ENCODE peak calls at places on chromosomes 4 and X, in four cellular contexts. Q is H9, V is H1, B is IMR-90. G is an unnamed sample.

GRCh38 chr4:688695-689497 is at the start of gene SLC49A3:
- DNase-seq in Q (peak), V (no peak), B (no peak), G (peak)

GRCh38 chrX:110795645-110796510 is at the start of gene CHRDL1:
- DNase-seq in Q (peak), V (no peak), B (no peak), G (peak)

GRCh38 chrX:87941841-87942240 is 424.2 kb downstream of the KLHL4 start:
- DNase-seq in Q (no peak), V (no peak), B (no peak), G (no peak)

GRCh38 chr4:133152801-133153526 is 3.9 kb downstream of the PCDH10 start:
- DNase-seq in Q (peak), V (no peak), B (no peak), G (peak)

GRCh38 chrX:28177202-28177601 is 196.0 kb upstream of the DCAF8L1 start:
- DNase-seq in Q (peak), V (no peak), B (no peak), G (peak)

GRCh38 chr4:61853041-61853440 is 652.9 kb downstream of the ADGRL3 start:
- DNase-seq in Q (peak), V (peak), B (no peak), G (peak)

GRCh38 chr4:72110886-72111285 is 79.1 kb downstream of the NPFFR2 start:
- DNase-seq in Q (no peak), V (no peak), B (no peak), G (no peak)

GRCh38 chrX:38804481-38805293 is 3.4 kb downstream of the MID1IP1 start:
- DNase-seq in Q (no peak), V (no peak), B (no peak), G (peak)

GRCh38 chr4:177573487-177573886 is 131.2 kb upstream of the AGA start:
- DNase-seq in Q (no peak), V (no peak), B (peak), G (peak)

GRCh38 chr4:152633118-152633517 is 46.7 kb downstream of the TMEM154 start:
- DNase-seq in Q (peak), V (no peak), B (no peak), G (peak)

GRCh38 chr4:155973639-155974475 is 20.2 kb upstream of the CTSO start:
- DNase-seq in Q (no peak), V (no peak), B (peak), G (peak)

GRCh38 chrX:153592966-153593688 is 5.8 kb downstream of the CCNQ start:
- DNase-seq in Q (no peak), V (no peak), B (no peak), G (no peak)

GRCh38 chr4:105601406-105601805 is 49.0 kb downstream of the ARHGEF38 start:
- DNase-seq in Q (no peak), V (no peak), B (no peak), G (no peak)

GRCh38 chr4:140308366-140309123 is 64.9 kb upstream of the SCOC start:
- DNase-seq in Q (no peak), V (no peak), B (peak), G (no peak)

GRCh38 chr4:152990471-152991131 is 54.5 kb downstream of the FHDC1 start:
- DNase-seq in Q (no peak), V (no peak), B (no peak), G (no peak)

GRCh38 chr4:107896158-107896645 is 35.1 kb upstream of the CYP2U1 start:
- DNase-seq in Q (no peak), V (no peak), B (peak), G (no peak)

GRCh38 chr4:8765084-8765483 is 106.6 kb downstream of the HMX1 start:
- DNase-seq in Q (no peak), V (no peak), B (no peak), G (no peak)

GRCh38 chr4:176814770-176815169 is 22.0 kb upstream of the VEGFC start:
- DNase-seq in Q (no peak), V (no peak), B (peak), G (no peak)

GRCh38 chr4:163651761-163652160 is 157.3 kb downstream of the TMA16 start:
- DNase-seq in Q (no peak), V (no peak), B (no peak), G (no peak)

GRCh38 chr4:164613761-164614277 is 140.1 kb upstream of the SMIM31 start:
- DNase-seq in Q (no peak), V (no peak), B (no peak), G (no peak)

GRCh38 chr4:87144346-87144745 is 76.1 kb downstream of the KLHL8 start:
- DNase-seq in Q (no peak), V (no peak), B (no peak), G (no peak)

GRCh38 chr4:189979196-189980047 is 38.8 kb downstream of the FRG1 start:
- DNase-seq in Q (peak), V (no peak), B (no peak), G (peak)

GRCh38 chr4:145279122-145279960 is 99.0 kb upstream of the OTUD4 start:
- DNase-seq in Q (no peak), V (no peak), B (peak), G (no peak)
- H2BK5ac ChIP-seq in Q (no peak), V (no peak), B (peak), G (no peak)

DNA sequence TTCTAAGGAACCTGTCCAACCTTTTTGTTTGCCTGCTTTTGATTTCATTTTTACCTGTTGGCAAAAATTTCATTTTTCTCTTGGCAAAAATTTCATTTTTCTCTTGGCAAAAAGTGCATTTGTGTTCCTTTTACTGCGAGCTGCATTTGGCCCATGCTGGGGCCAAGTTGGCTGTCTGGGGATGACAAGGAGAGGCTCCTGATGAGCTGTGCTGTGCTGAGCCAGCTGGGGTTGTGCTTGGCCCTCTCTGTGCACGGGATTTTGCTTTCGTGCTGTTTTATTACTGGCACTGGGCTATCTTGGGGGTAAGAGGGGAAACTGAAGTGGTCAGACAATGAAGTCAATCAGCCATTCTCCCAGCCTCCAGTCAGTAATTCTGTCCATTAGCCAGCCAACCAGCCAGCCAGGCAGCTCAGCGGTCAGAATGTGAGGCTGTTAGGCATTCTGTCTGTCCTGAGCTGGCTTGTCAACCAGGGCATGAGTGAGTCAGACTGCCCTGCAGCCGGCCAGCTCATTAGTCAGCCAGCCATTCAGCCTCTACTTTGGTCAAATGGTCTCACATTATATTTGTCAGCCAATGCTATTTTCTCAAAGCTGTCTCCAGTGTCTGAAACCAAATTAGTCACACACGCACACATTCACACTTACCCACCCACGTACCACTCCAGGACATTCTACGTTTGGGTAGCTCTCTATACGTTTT is 56.9 kb upstream of the PRPS1 start:
- DNase-seq in Q (no peak), V (no peak), B (peak), G (no peak)
- H3K56ac ChIP-seq in Q (no peak), V (no peak), B (peak), G (no peak)

DNA sequence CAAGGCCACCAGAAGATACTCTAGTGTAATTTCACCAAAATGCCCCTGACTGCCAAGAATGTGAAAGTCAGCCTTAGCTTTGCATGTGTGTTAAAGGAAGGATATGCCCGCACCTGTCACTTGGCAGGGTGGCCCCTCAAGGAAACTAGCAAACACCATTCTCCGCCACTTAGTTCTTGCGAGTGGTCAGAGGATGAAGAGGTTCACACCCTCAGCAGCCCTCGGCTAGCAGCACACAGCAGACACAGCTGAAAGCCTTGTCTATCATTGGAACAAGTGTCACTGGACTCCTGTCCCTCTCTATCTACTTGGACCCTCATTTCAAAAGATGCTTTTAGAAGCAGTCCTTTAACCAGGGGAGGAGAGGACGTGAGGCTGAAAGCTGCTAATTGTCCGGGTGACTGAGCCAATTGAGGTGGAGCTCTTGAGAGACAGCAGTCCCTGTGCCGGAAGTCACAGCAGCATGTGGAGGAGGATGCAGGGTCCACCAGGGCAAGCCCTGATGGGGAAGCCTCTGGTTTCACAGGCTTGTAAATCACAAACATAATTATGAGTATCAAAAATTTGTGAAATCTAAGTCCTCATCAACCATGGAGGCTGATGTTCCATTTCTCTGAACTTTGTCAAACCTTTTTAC is 18.0 kb downstream of the HHIP start:
- DNase-seq in Q (no peak), V (no peak), B (no peak), G (no peak)
- H4K5ac ChIP-seq in Q (no peak), V (no peak), B (no peak), G (no peak)

DNA sequence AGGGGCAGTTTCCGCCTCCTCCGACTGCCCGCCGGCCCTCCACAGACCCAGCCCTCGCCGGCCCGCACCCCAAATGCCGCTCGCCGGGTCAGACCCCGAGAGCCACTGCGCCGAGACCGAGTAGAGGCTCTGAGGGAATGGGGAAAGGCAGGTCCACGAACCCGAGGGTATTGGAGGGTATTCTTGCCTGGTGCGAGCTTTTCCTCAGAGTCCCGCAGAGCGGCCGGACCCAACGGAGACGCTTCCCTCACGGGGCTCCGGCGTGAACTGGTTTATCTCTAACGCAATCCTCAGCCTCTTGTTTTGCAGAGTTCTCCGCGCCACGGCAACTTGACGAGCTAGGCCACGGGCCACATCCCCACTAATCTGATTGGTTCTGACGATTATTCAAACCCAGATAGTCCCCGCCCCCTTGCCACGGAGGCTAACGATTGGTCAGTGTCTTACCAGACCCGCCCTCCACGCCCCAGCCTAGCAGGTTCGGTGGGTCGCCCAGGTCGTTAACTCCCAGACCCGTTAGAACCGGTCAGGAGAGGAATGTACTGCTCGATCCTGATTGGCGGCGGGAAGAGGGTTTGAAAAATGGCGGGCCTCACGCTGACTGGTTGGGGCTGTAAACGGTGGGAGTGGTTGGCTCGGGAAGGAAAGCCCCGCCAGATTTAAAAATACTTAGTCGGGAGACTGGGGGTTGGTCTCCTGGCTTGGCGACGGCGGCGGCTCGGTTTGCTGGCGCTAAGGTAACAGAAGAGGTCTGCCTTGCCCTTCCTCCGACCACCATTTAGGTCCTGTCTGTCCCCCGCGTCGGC is at the start of gene HMGB2:
- DNase-seq in Q (peak), V (peak), B (peak), G (peak)
- H2BK5ac ChIP-seq in Q (peak), V (peak), B (peak), G (peak)

G was measured in mesendoderm.